ENCODE peak calls at places on chromosomes 4 and X, in five cellular contexts. Z, N, M, U and W are unnamed samples.

GRCh38 chr4:165150545-165150944 is 37.9 kb upstream of the TMEM192 start:
- DNase-seq in Z (no peak), N (no peak), M (no peak), U (no peak), W (no peak)

GRCh38 chrX:44305921-44306320 is 37.6 kb downstream of the EFHC2 start:
- DNase-seq in Z (peak; percentile 63), N (no peak), M (no peak), U (peak; percentile 4), W (no peak)

GRCh38 chr4:117941611-117942010 is 92.7 kb upstream of the NDST3 start:
- DNase-seq in Z (no peak), N (no peak), M (no peak), U (no peak), W (peak; percentile 75)

GRCh38 chrX:16934212-16934611 is 12.2 kb upstream of the REPS2 start:
- DNase-seq in Z (no peak), N (no peak), M (no peak), U (no peak), W (no peak)

GRCh38 chrX:148501121-148502066 is 977 bp downstream of the AFF2 start:
- DNase-seq in Z (no peak), N (no peak), M (no peak), U (peak; percentile 18), W (peak; percentile 60)

GRCh38 chr4:31995943-31996901 is 1276.1 kb downstream of the PCDH7 start:
- DNase-seq in Z (no peak), N (no peak), M (no peak), U (peak; percentile 56), W (no peak)

GRCh38 chr4:129623233-129623632 is 527.3 kb downstream of the C4orf33 start:
- DNase-seq in Z (no peak), N (no peak), M (no peak), U (no peak), W (peak; percentile 84)

GRCh38 chr4:20311863-20312262 is 60.2 kb downstream of the SLIT2 start:
- DNase-seq in Z (no peak), N (peak; percentile 46), M (no peak), U (no peak), W (no peak)

GRCh38 chrX:136954930-136955329 is 74.4 kb upstream of the RBMX start:
- DNase-seq in Z (no peak), N (peak; percentile 12), M (peak; percentile 0), U (peak; percentile 21), W (no peak)

GRCh38 chr4:14157262-14157661 is 529.7 kb upstream of the BOD1L1 start:
- DNase-seq in Z (no peak), N (no peak), M (no peak), U (no peak), W (no peak)

GRCh38 chr4:148814030-148814429 is 371.8 kb upstream of the NR3C2 start:
- DNase-seq in Z (no peak), N (no peak), M (no peak), U (peak; percentile 15), W (no peak)

GRCh38 chr4:158155656-158156356 is 17.0 kb downstream of the GASK1B start:
- DNase-seq in Z (no peak), N (peak; percentile 82), M (no peak), U (peak; percentile 54), W (no peak)

GRCh38 chr4:8763966-8764901 is 107.4 kb downstream of the HMX1 start:
- DNase-seq in Z (no peak), N (no peak), M (no peak), U (no peak), W (no peak)

GRCh38 chr4:173807347-173807746 is 277.3 kb upstream of the HAND2 start:
- DNase-seq in Z (no peak), N (no peak), M (no peak), U (no peak), W (no peak)

GRCh38 chr4:13544556-13545393 is 467 bp upstream of the NKX3-2 start:
- DNase-seq in Z (peak; percentile 55), N (peak; percentile 23), M (peak; percentile 81), U (peak; percentile 77), W (no peak)

GRCh38 chrX:19332983-19333382 is 10.7 kb upstream of the PDHA1 start:
- DNase-seq in Z (no peak), N (no peak), M (no peak), U (peak; percentile 20), W (no peak)

GRCh38 chr4:109969909-109970308 is 57.2 kb downstream of the EGF start:
- DNase-seq in Z (no peak), N (no peak), M (no peak), U (no peak), W (peak; percentile 30)

GRCh38 chr4:147526272-147526654 is 45.4 kb downstream of the EDNRA start:
- DNase-seq in Z (no peak), N (no peak), M (no peak), U (no peak), W (no peak)

GRCh38 chr4:37597019-37597418 is 89.2 kb downstream of the RELL1 start:
- DNase-seq in Z (no peak), N (peak; percentile 16), M (no peak), U (no peak), W (no peak)

GRCh38 chr4:146058531-146058930 is 117.0 kb upstream of the LSM6 start:
- DNase-seq in Z (no peak), N (no peak), M (no peak), U (no peak), W (no peak)

GRCh38 chrX:35046646-35047231 is 104.1 kb downstream of the FAM47B start:
- DNase-seq in Z (no peak), N (no peak), M (no peak), U (no peak), W (no peak)

GRCh38 chr4:680931-681645 is 6.7 kb downstream of the MYL5 start:
- DNase-seq in Z (no peak), N (no peak), M (no peak), U (peak; percentile 80), W (peak; percentile 67)

GRCh38 chr4:37981844-37982720 is 21.9 kb downstream of the PTTG2 start:
- DNase-seq in Z (peak; percentile 63), N (peak; percentile 52), M (no peak), U (no peak), W (no peak)

GRCh38 chrX:151722241-151722846 is 6.5 kb downstream of the FATE1 start:
- DNase-seq in Z (no peak), N (no peak), M (peak; percentile 2), U (peak; percentile 68), W (no peak)

GRCh38 chr4:188780686-188781085 is 641.4 kb downstream of the TRIML1 start:
- DNase-seq in Z (no peak), N (no peak), M (no peak), U (no peak), W (no peak)

GRCh38 chr4:72893354-72894066 is 176.0 kb downstream of the COX18 start:
- DNase-seq in Z (no peak), N (no peak), M (no peak), U (no peak), W (no peak)

GRCh38 chr4:149164282-149164681 is 651.4 kb downstream of the IQCM start:
- DNase-seq in Z (no peak), N (peak; percentile 97), M (no peak), U (peak; percentile 5), W (no peak)

GRCh38 chrX:153882557-153882956 is 3.4 kb downstream of the L1CAM start:
- DNase-seq in Z (no peak), N (no peak), M (no peak), U (no peak), W (no peak)

GRCh38 chrX:153883163-153883843 is 2.7 kb downstream of the L1CAM start:
- DNase-seq in Z (no peak), N (no peak), M (no peak), U (no peak), W (no peak)

GRCh38 chrX:153885968-153886903 is at the start of gene L1CAM:
- DNase-seq in Z (no peak), N (no peak), M (no peak), U (no peak), W (no peak)

GRCh38 chrX:153885208-153885787 is 675 bp downstream of the L1CAM start:
- DNase-seq in Z (no peak), N (no peak), M (no peak), U (no peak), W (no peak)

GRCh38 chrX:153884136-153885076 is 1.6 kb downstream of the L1CAM start:
- DNase-seq in Z (peak; percentile 37), N (no peak), M (peak; percentile 10), U (no peak), W (no peak)
- TF ChIP-seq EZH2 in Z (no peak), N (no peak), M (no peak), U (no peak), W (no peak)

DNA sequence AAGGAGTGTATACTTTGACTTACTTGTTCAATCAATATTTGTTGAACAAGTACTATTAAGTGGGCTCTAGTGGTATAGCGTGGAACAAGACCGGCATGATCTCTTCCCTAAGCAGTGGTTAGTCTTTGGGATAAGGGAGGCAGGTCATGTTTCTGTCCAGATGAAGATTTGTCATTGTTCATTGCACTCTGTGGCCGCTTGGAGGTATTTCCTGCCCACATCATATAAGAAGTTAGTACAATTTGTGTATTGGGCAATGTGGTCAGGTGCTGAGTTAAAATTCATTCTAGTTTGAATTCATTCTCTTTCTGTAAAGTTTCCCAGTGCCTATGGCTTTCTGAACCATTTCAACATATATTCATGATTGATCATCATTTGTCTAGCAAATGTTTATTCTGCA is 101.1 kb upstream of the SHISA3 start:
- DNase-seq in Z (no peak), N (no peak), M (no peak), U (no peak), W (no peak)
- TF ChIP-seq CTCF in Z (no peak), N (no peak), M (no peak), U (no peak), W (no peak)

GRCh38 chr4:4395849-4396627 is 9.1 kb downstream of the NSG1 start:
- DNase-seq in Z (no peak), N (peak; percentile 6), M (no peak), U (peak; percentile 53), W (no peak)
- TF ChIP-seq EZH2 in Z (no peak), N (no peak), M (no peak), U (no peak), W (no peak)

DNA sequence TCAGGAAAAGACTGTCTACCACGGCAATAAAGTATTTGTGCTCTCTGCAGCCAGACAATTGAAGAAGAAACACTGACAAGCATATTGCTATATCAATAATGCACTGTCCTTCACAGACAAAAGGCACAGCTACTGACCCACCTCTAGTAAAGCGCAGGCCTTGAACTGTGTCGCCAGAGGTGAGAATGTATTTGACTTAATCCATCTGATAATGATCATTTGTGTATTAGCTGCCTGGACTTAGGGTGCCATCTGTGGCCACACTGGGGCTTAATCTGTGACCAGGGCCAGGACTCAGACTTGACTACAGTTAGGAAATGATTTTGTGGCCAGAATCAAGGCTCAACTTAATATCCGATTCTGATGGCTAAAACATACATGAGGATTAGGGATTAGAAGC is 260.4 kb downstream of the SMARCA1 start:
- DNase-seq in Z (no peak), N (no peak), M (no peak), U (no peak), W (no peak)
- TF ChIP-seq CTCF in Z (no peak), N (no peak), M (no peak), U (no peak), W (no peak)